ENCODE peak calls at places on chromosomes 16 and 17, in ten cellular contexts. One of them, this sample, is unnamed.

GRCh38 chr17:48630925-48631692 is 5.0 kb upstream of the HOXB9 start:
- DNase-seq in CD8-positive, alpha-beta T cell: no peak
- DNase-seq in right atrium auricular region: no peak
- DNase-seq in A673: no peak
- DNase-seq in lower lobe of right lung: no peak
- DNase-seq in cardiac muscle cell: no peak
- DNase-seq in RWPE1: no peak
- DNase-seq in GM23338: peak; percentile 7
- DNase-seq in left ventricle myocardium inferior: no peak
- DNase-seq in spleen: no peak
- DNase-seq in this sample: no peak

GRCh38 chr17:80025140-80025539 is 10.5 kb downstream of the TBC1D16 start:
- DNase-seq in lower lobe of right lung: no peak
- DNase-seq in spleen: no peak
- DNase-seq in RWPE1: no peak
- DNase-seq in cardiac muscle cell: no peak
- DNase-seq in right atrium auricular region: no peak
- DNase-seq in left ventricle myocardium inferior: no peak
- DNase-seq in CD8-positive, alpha-beta T cell: no peak
- DNase-seq in A673: peak; percentile 28
- DNase-seq in GM23338: peak; percentile 63
- DNase-seq in this sample: no peak

GRCh38 chr17:80409626-80410025 is 5.3 kb upstream of the ENDOV start:
- DNase-seq in right atrium auricular region: no peak
- DNase-seq in A673: no peak
- DNase-seq in RWPE1: no peak
- DNase-seq in GM23338: no peak
- DNase-seq in left ventricle myocardium inferior: no peak
- DNase-seq in cardiac muscle cell: no peak
- DNase-seq in spleen: no peak
- DNase-seq in lower lobe of right lung: no peak
- DNase-seq in CD8-positive, alpha-beta T cell: no peak
- DNase-seq in this sample: no peak

GRCh38 chr16:21184834-21185233 is 26.4 kb downstream of the LDAF1 start:
- DNase-seq in left ventricle myocardium inferior: no peak
- DNase-seq in GM23338: no peak
- DNase-seq in right atrium auricular region: no peak
- DNase-seq in spleen: no peak
- DNase-seq in RWPE1: no peak
- DNase-seq in lower lobe of right lung: no peak
- DNase-seq in CD8-positive, alpha-beta T cell: no peak
- DNase-seq in cardiac muscle cell: no peak
- DNase-seq in A673: no peak
- DNase-seq in this sample: no peak

GRCh38 chr17:31486351-31487062 is 95.0 kb downstream of the RAB11FIP4 start:
- DNase-seq in cardiac muscle cell: no peak
- DNase-seq in A673: no peak
- DNase-seq in right atrium auricular region: no peak
- DNase-seq in spleen: peak; percentile 83
- DNase-seq in GM23338: no peak
- DNase-seq in CD8-positive, alpha-beta T cell: no peak
- DNase-seq in lower lobe of right lung: peak; percentile 61
- DNase-seq in left ventricle myocardium inferior: no peak
- DNase-seq in RWPE1: no peak
- DNase-seq in this sample: no peak

GRCh38 chr17:76753061-76753961 is 15.4 kb downstream of the MFSD11 start:
- DNase-seq in cardiac muscle cell: no peak
- DNase-seq in A673: no peak
- DNase-seq in spleen: no peak
- DNase-seq in CD8-positive, alpha-beta T cell: no peak
- DNase-seq in GM23338: no peak
- DNase-seq in RWPE1: no peak
- DNase-seq in lower lobe of right lung: no peak
- DNase-seq in right atrium auricular region: no peak
- DNase-seq in left ventricle myocardium inferior: no peak
- DNase-seq in this sample: no peak

GRCh38 chr16:57571098-57571497 is 28.7 kb downstream of the ADGRG5 start:
- DNase-seq in GM23338: no peak
- DNase-seq in right atrium auricular region: peak; percentile 50
- DNase-seq in left ventricle myocardium inferior: no peak
- DNase-seq in cardiac muscle cell: no peak
- DNase-seq in spleen: no peak
- DNase-seq in lower lobe of right lung: no peak
- DNase-seq in RWPE1: no peak
- DNase-seq in A673: no peak
- DNase-seq in CD8-positive, alpha-beta T cell: no peak
- DNase-seq in this sample: no peak

GRCh38 chr16:71542377-71542776 is 16.2 kb downstream of the CHST4 start:
- DNase-seq in spleen: peak; percentile 75
- DNase-seq in CD8-positive, alpha-beta T cell: peak; percentile 13
- DNase-seq in lower lobe of right lung: peak; percentile 59
- DNase-seq in right atrium auricular region: no peak
- DNase-seq in RWPE1: peak; percentile 44
- DNase-seq in GM23338: peak; percentile 92
- DNase-seq in cardiac muscle cell: peak; percentile 55
- DNase-seq in A673: peak; percentile 72
- DNase-seq in left ventricle myocardium inferior: peak; percentile 18
- DNase-seq in this sample: no peak

GRCh38 chr17:81580481-81580880 is 28.3 kb upstream of the FAAP100 start:
- DNase-seq in A673: no peak
- DNase-seq in left ventricle myocardium inferior: no peak
- DNase-seq in right atrium auricular region: no peak
- DNase-seq in spleen: no peak
- DNase-seq in RWPE1: no peak
- DNase-seq in CD8-positive, alpha-beta T cell: no peak
- DNase-seq in cardiac muscle cell: no peak
- DNase-seq in lower lobe of right lung: no peak
- DNase-seq in GM23338: no peak
- DNase-seq in this sample: no peak

GRCh38 chr16:81723098-81723723 is 55.9 kb upstream of the PLCG2 start:
- DNase-seq in left ventricle myocardium inferior: no peak
- DNase-seq in cardiac muscle cell: peak; percentile 88
- DNase-seq in A673: peak; percentile 90
- DNase-seq in lower lobe of right lung: no peak
- DNase-seq in CD8-positive, alpha-beta T cell: no peak
- DNase-seq in right atrium auricular region: no peak
- DNase-seq in RWPE1: peak; percentile 75
- DNase-seq in GM23338: peak; percentile 94
- DNase-seq in spleen: peak; percentile 46
- DNase-seq in this sample: no peak

GRCh38 chr17:79085154-79085920 is 10.7 kb downstream of the ENGASE start:
- DNase-seq in lower lobe of right lung: no peak
- DNase-seq in RWPE1: no peak
- DNase-seq in spleen: peak; percentile 63
- DNase-seq in cardiac muscle cell: no peak
- DNase-seq in CD8-positive, alpha-beta T cell: no peak
- DNase-seq in A673: no peak
- DNase-seq in left ventricle myocardium inferior: no peak
- DNase-seq in right atrium auricular region: no peak
- DNase-seq in GM23338: no peak
- DNase-seq in this sample: no peak

GRCh38 chr17:57739402-57740224 is 5.5 kb downstream of the CCDC182 start:
- DNase-seq in CD8-positive, alpha-beta T cell: no peak
- DNase-seq in GM23338: peak; percentile 77
- DNase-seq in RWPE1: peak; percentile 50
- DNase-seq in spleen: no peak
- DNase-seq in lower lobe of right lung: no peak
- DNase-seq in left ventricle myocardium inferior: no peak
- DNase-seq in A673: peak; percentile 54
- DNase-seq in cardiac muscle cell: peak; percentile 21
- DNase-seq in right atrium auricular region: no peak
- DNase-seq in this sample: no peak

GRCh38 chr16:30570621-30571443 is 682 bp downstream of the ZNF688 start:
- DNase-seq in GM23338: peak; percentile 58
- DNase-seq in cardiac muscle cell: peak; percentile 33
- DNase-seq in left ventricle myocardium inferior: no peak
- DNase-seq in A673: no peak
- DNase-seq in RWPE1: no peak
- DNase-seq in CD8-positive, alpha-beta T cell: no peak
- DNase-seq in right atrium auricular region: no peak
- DNase-seq in lower lobe of right lung: peak; percentile 53
- DNase-seq in spleen: peak; percentile 79
- DNase-seq in this sample: peak; percentile 19

GRCh38 chr17:73419896-73420295 is 108.1 kb upstream of the CDC42EP4 start:
- DNase-seq in CD8-positive, alpha-beta T cell: no peak
- DNase-seq in spleen: peak; percentile 51
- DNase-seq in left ventricle myocardium inferior: no peak
- DNase-seq in GM23338: no peak
- DNase-seq in cardiac muscle cell: no peak
- DNase-seq in RWPE1: no peak
- DNase-seq in right atrium auricular region: no peak
- DNase-seq in lower lobe of right lung: peak; percentile 22
- DNase-seq in A673: no peak
- DNase-seq in this sample: no peak

GRCh38 chr17:50407921-50408320 is 10.6 kb upstream of the LRRC59 start:
- DNase-seq in A673: no peak
- DNase-seq in lower lobe of right lung: no peak
- DNase-seq in cardiac muscle cell: no peak
- DNase-seq in left ventricle myocardium inferior: no peak
- DNase-seq in right atrium auricular region: no peak
- DNase-seq in CD8-positive, alpha-beta T cell: no peak
- DNase-seq in spleen: no peak
- DNase-seq in GM23338: no peak
- DNase-seq in RWPE1: no peak
- DNase-seq in this sample: no peak

GRCh38 chr16:25812215-25812614 is 120.5 kb downstream of the HS3ST4 start:
- DNase-seq in lower lobe of right lung: no peak
- DNase-seq in right atrium auricular region: no peak
- DNase-seq in RWPE1: no peak
- DNase-seq in GM23338: no peak
- DNase-seq in left ventricle myocardium inferior: no peak
- DNase-seq in A673: peak; percentile 72
- DNase-seq in cardiac muscle cell: no peak
- DNase-seq in spleen: no peak
- DNase-seq in CD8-positive, alpha-beta T cell: no peak
- DNase-seq in this sample: no peak

GRCh38 chr17:66349549-66350245 is 47.3 kb downstream of the PRKCA start:
- DNase-seq in lower lobe of right lung: no peak
- DNase-seq in cardiac muscle cell: no peak
- DNase-seq in GM23338: no peak
- DNase-seq in CD8-positive, alpha-beta T cell: no peak
- DNase-seq in right atrium auricular region: no peak
- DNase-seq in spleen: no peak
- DNase-seq in A673: no peak
- DNase-seq in RWPE1: no peak
- DNase-seq in left ventricle myocardium inferior: no peak
- DNase-seq in this sample: no peak

DNA sequence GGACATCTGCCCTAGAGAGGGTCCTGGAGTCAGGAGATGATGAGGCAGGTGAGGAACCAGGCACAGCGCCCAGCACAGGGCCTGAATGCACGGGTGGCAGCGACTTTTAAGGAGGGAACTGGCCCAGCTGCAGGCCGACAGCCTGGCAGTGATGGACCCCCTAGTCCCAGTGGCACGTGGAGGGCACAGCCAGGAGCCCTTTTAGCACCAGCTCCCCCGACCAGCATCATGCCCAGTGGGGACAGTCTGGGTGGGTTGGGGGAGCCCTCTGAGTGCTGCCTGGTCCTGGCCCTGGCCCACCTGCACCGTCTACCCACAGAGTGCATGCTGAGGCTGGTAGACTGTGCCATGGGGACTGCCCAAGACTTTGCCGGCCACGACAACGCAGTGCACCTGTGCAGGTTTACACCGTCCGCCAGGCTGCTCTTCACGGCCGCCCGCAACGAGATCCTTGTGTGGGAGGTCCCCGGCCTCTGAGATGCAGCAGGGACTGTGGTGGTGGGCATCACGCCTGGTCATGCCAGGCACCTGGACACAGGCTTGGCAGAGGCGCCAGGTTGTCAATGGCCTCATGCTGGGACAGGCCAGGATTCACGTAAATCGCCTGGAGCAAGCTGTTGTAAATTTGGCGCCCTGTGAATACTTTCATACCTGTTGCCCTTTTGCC is 686 bp upstream of the RHOT2 start:
- DNase-seq in RWPE1: no peak
- DNase-seq in GM23338: no peak
- DNase-seq in cardiac muscle cell: no peak
- DNase-seq in left ventricle myocardium inferior: no peak
- DNase-seq in spleen: peak; percentile 88
- DNase-seq in A673: no peak
- DNase-seq in CD8-positive, alpha-beta T cell: no peak
- DNase-seq in lower lobe of right lung: no peak
- DNase-seq in right atrium auricular region: no peak
- DNase-seq in this sample: no peak
- H3K27ac ChIP-seq in RWPE1: peak overlapping the region; percentile 94
- H3K27ac ChIP-seq in GM23338: peak overlapping the region; percentile 45
- H3K27ac ChIP-seq in cardiac muscle cell: no peak overlapping the region
- H3K27ac ChIP-seq in left ventricle myocardium inferior: peak overlapping the region; percentile 95
- H3K27ac ChIP-seq in spleen: peak overlapping the region; percentile 91
- H3K27ac ChIP-seq in A673: peak overlapping the region; percentile 94
- H3K27ac ChIP-seq in CD8-positive, alpha-beta T cell: peak overlapping the region; percentile 36
- H3K27ac ChIP-seq in lower lobe of right lung: peak overlapping the region; percentile 87
- H3K27ac ChIP-seq in right atrium auricular region: peak overlapping the region; percentile 92
- H3K27ac ChIP-seq in this sample: peak overlapping the region; percentile 84

GRCh38 chr17:7668482-7668881 is 17.8 kb downstream of the ATP1B2 start:
- DNase-seq in left ventricle myocardium inferior: no peak
- DNase-seq in RWPE1: no peak
- DNase-seq in spleen: no peak
- DNase-seq in right atrium auricular region: no peak
- DNase-seq in A673: no peak
- DNase-seq in cardiac muscle cell: no peak
- DNase-seq in lower lobe of right lung: no peak
- DNase-seq in GM23338: no peak
- DNase-seq in CD8-positive, alpha-beta T cell: no peak
- DNase-seq in this sample: no peak
- H3K27ac ChIP-seq in left ventricle myocardium inferior: no peak overlapping the region
- H3K27ac ChIP-seq in RWPE1: peak overlapping the region; percentile 39
- H3K27ac ChIP-seq in spleen: no peak overlapping the region
- H3K27ac ChIP-seq in right atrium auricular region: no peak overlapping the region
- H3K27ac ChIP-seq in A673: no peak overlapping the region
- H3K27ac ChIP-seq in cardiac muscle cell: no peak overlapping the region
- H3K27ac ChIP-seq in lower lobe of right lung: no peak overlapping the region
- H3K27ac ChIP-seq in GM23338: no peak overlapping the region
- H3K27ac ChIP-seq in CD8-positive, alpha-beta T cell: no peak overlapping the region
- H3K27ac ChIP-seq in this sample: no peak overlapping the region

GRCh38 chr16:15701975-15702970 is 52.2 kb downstream of the NDE1 start:
- DNase-seq in left ventricle myocardium inferior: no peak
- DNase-seq in lower lobe of right lung: no peak
- DNase-seq in spleen: no peak
- DNase-seq in CD8-positive, alpha-beta T cell: no peak
- DNase-seq in RWPE1: no peak
- DNase-seq in right atrium auricular region: no peak
- DNase-seq in cardiac muscle cell: peak; percentile 6
- DNase-seq in GM23338: no peak
- DNase-seq in A673: no peak
- DNase-seq in this sample: no peak
- H3K27ac ChIP-seq in left ventricle myocardium inferior: no peak overlapping the region
- H3K27ac ChIP-seq in lower lobe of right lung: no peak overlapping the region
- H3K27ac ChIP-seq in spleen: no peak overlapping the region
- H3K27ac ChIP-seq in CD8-positive, alpha-beta T cell: no peak overlapping the region
- H3K27ac ChIP-seq in RWPE1: peak overlapping the region; percentile 38
- H3K27ac ChIP-seq in right atrium auricular region: no peak overlapping the region
- H3K27ac ChIP-seq in cardiac muscle cell: no peak overlapping the region
- H3K27ac ChIP-seq in GM23338: no peak overlapping the region
- H3K27ac ChIP-seq in A673: no peak overlapping the region
- H3K27ac ChIP-seq in this sample: no peak overlapping the region

DNA sequence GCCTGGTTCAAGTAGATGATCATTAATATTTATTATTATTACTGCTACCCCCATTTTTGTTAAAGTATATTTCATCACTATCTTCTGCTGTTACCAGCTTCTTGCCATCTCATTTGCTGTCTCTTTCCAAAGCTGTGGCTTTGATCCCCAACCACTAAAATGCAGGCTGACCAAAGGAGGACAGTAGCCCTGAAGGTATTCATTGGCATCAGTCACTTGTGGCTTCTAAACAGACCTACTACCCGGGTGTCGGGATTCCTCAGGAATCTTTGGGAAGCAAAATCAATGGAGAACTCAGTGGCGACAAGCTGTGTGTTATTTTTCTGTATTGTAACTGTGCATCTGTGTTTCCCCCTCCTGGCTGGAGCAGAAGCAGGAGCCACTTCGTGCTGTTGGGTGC is 379.2 kb upstream of the ERCC4 start:
- DNase-seq in RWPE1: no peak
- DNase-seq in GM23338: no peak
- DNase-seq in spleen: no peak
- DNase-seq in lower lobe of right lung: no peak
- DNase-seq in A673: no peak
- DNase-seq in left ventricle myocardium inferior: no peak
- DNase-seq in cardiac muscle cell: no peak
- DNase-seq in CD8-positive, alpha-beta T cell: no peak
- DNase-seq in right atrium auricular region: no peak
- DNase-seq in this sample: no peak
- H3K27ac ChIP-seq in RWPE1: no peak overlapping the region
- H3K27ac ChIP-seq in GM23338: no peak overlapping the region
- H3K27ac ChIP-seq in spleen: no peak overlapping the region
- H3K27ac ChIP-seq in lower lobe of right lung: no peak overlapping the region
- H3K27ac ChIP-seq in A673: no peak overlapping the region
- H3K27ac ChIP-seq in left ventricle myocardium inferior: no peak overlapping the region
- H3K27ac ChIP-seq in cardiac muscle cell: no peak overlapping the region
- H3K27ac ChIP-seq in CD8-positive, alpha-beta T cell: no peak overlapping the region
- H3K27ac ChIP-seq in right atrium auricular region: no peak overlapping the region
- H3K27ac ChIP-seq in this sample: no peak overlapping the region

This sample was measured in substantia nigra.